ENCODE peak calls at places on chromosomes 16 and 17, in nine cellular contexts. One of them, this sample, is unnamed.

GRCh38 chr16:81035975-81036750 is 521 bp downstream of the ATMIN start:
- DNase-seq in M059J: peak
- DNase-seq in activated T-helper 9 cell treated with anti-CD3 and anti-CD28 coated beads, Interleukin-2, amount 50 U/mL, for 16 hours: peak
- DNase-seq in nucleus accumbens: peak
- DNase-seq in stomach: peak
- DNase-seq in HS-27A: no peak
- DNase-seq in NCI-H1092 treated with DMSO at 0.1 percent for 48 hours: peak
- DNase-seq in ureter: no peak
- DNase-seq in naive thymus-derived CD4-positive, alpha-beta T cell: peak
- DNase-seq in this sample: peak

GRCh38 chr16:22116095-22116700 is 23.9 kb downstream of the VWA3A start:
- DNase-seq in M059J: no peak
- DNase-seq in activated T-helper 9 cell treated with anti-CD3 and anti-CD28 coated beads, Interleukin-2, amount 50 U/mL, for 16 hours: no peak
- DNase-seq in nucleus accumbens: no peak
- DNase-seq in stomach: no peak
- DNase-seq in HS-27A: no peak
- DNase-seq in NCI-H1092 treated with DMSO at 0.1 percent for 48 hours: no peak
- DNase-seq in ureter: no peak
- DNase-seq in naive thymus-derived CD4-positive, alpha-beta T cell: no peak
- DNase-seq in this sample: no peak

GRCh38 chr17:43766413-43767052 is 7.9 kb upstream of the SOST start:
- DNase-seq in M059J: peak
- DNase-seq in activated T-helper 9 cell treated with anti-CD3 and anti-CD28 coated beads, Interleukin-2, amount 50 U/mL, for 16 hours: peak
- DNase-seq in nucleus accumbens: no peak
- DNase-seq in stomach: peak
- DNase-seq in HS-27A: no peak
- DNase-seq in NCI-H1092 treated with DMSO at 0.1 percent for 48 hours: peak
- DNase-seq in ureter: no peak
- DNase-seq in naive thymus-derived CD4-positive, alpha-beta T cell: peak
- DNase-seq in this sample: no peak

GRCh38 chr16:30543067-30543466 is 8.4 kb upstream of the ZNF747 start:
- DNase-seq in M059J: no peak
- DNase-seq in activated T-helper 9 cell treated with anti-CD3 and anti-CD28 coated beads, Interleukin-2, amount 50 U/mL, for 16 hours: no peak
- DNase-seq in nucleus accumbens: no peak
- DNase-seq in stomach: no peak
- DNase-seq in HS-27A: no peak
- DNase-seq in NCI-H1092 treated with DMSO at 0.1 percent for 48 hours: no peak
- DNase-seq in ureter: no peak
- DNase-seq in naive thymus-derived CD4-positive, alpha-beta T cell: no peak
- DNase-seq in this sample: no peak

GRCh38 chr16:88283596-88283995 is 99.2 kb upstream of the ZNF469 start:
- DNase-seq in M059J: no peak
- DNase-seq in activated T-helper 9 cell treated with anti-CD3 and anti-CD28 coated beads, Interleukin-2, amount 50 U/mL, for 16 hours: no peak
- DNase-seq in nucleus accumbens: no peak
- DNase-seq in stomach: no peak
- DNase-seq in HS-27A: no peak
- DNase-seq in NCI-H1092 treated with DMSO at 0.1 percent for 48 hours: no peak
- DNase-seq in ureter: no peak
- DNase-seq in naive thymus-derived CD4-positive, alpha-beta T cell: no peak
- DNase-seq in this sample: no peak

GRCh38 chr16:88616320-88616719 is 22.1 kb upstream of the IL17C start:
- DNase-seq in M059J: no peak
- DNase-seq in activated T-helper 9 cell treated with anti-CD3 and anti-CD28 coated beads, Interleukin-2, amount 50 U/mL, for 16 hours: no peak
- DNase-seq in nucleus accumbens: no peak
- DNase-seq in stomach: peak
- DNase-seq in HS-27A: no peak
- DNase-seq in NCI-H1092 treated with DMSO at 0.1 percent for 48 hours: peak
- DNase-seq in ureter: peak
- DNase-seq in naive thymus-derived CD4-positive, alpha-beta T cell: no peak
- DNase-seq in this sample: no peak

GRCh38 chr16:86977076-86977676 is 340.0 kb downstream of the C16orf95 start:
- DNase-seq in M059J: no peak
- DNase-seq in activated T-helper 9 cell treated with anti-CD3 and anti-CD28 coated beads, Interleukin-2, amount 50 U/mL, for 16 hours: no peak
- DNase-seq in nucleus accumbens: no peak
- DNase-seq in stomach: no peak
- DNase-seq in HS-27A: no peak
- DNase-seq in NCI-H1092 treated with DMSO at 0.1 percent for 48 hours: no peak
- DNase-seq in ureter: no peak
- DNase-seq in naive thymus-derived CD4-positive, alpha-beta T cell: no peak
- DNase-seq in this sample: no peak

GRCh38 chr16:30052671-30053372 is 12.7 kb upstream of the ALDOA start:
- DNase-seq in M059J: peak
- DNase-seq in activated T-helper 9 cell treated with anti-CD3 and anti-CD28 coated beads, Interleukin-2, amount 50 U/mL, for 16 hours: peak
- DNase-seq in nucleus accumbens: peak
- DNase-seq in stomach: peak
- DNase-seq in HS-27A: peak
- DNase-seq in NCI-H1092 treated with DMSO at 0.1 percent for 48 hours: peak
- DNase-seq in ureter: peak
- DNase-seq in naive thymus-derived CD4-positive, alpha-beta T cell: peak
- DNase-seq in this sample: peak

GRCh38 chr16:22652463-22652845 is 141.8 kb downstream of the NPIPB5 start:
- DNase-seq in M059J: no peak
- DNase-seq in activated T-helper 9 cell treated with anti-CD3 and anti-CD28 coated beads, Interleukin-2, amount 50 U/mL, for 16 hours: no peak
- DNase-seq in nucleus accumbens: no peak
- DNase-seq in stomach: no peak
- DNase-seq in HS-27A: no peak
- DNase-seq in NCI-H1092 treated with DMSO at 0.1 percent for 48 hours: no peak
- DNase-seq in ureter: no peak
- DNase-seq in naive thymus-derived CD4-positive, alpha-beta T cell: no peak
- DNase-seq in this sample: peak

GRCh38 chr16:11757671-11758545 is 15.3 kb upstream of the TXNDC11 start:
- DNase-seq in M059J: peak
- DNase-seq in activated T-helper 9 cell treated with anti-CD3 and anti-CD28 coated beads, Interleukin-2, amount 50 U/mL, for 16 hours: no peak
- DNase-seq in nucleus accumbens: no peak
- DNase-seq in stomach: no peak
- DNase-seq in HS-27A: no peak
- DNase-seq in NCI-H1092 treated with DMSO at 0.1 percent for 48 hours: peak
- DNase-seq in ureter: no peak
- DNase-seq in naive thymus-derived CD4-positive, alpha-beta T cell: no peak
- DNase-seq in this sample: no peak

GRCh38 chr17:17513626-17514025 is 17.4 kb upstream of the RASD1 start:
- DNase-seq in M059J: no peak
- DNase-seq in activated T-helper 9 cell treated with anti-CD3 and anti-CD28 coated beads, Interleukin-2, amount 50 U/mL, for 16 hours: no peak
- DNase-seq in nucleus accumbens: no peak
- DNase-seq in stomach: no peak
- DNase-seq in HS-27A: no peak
- DNase-seq in NCI-H1092 treated with DMSO at 0.1 percent for 48 hours: no peak
- DNase-seq in ureter: no peak
- DNase-seq in naive thymus-derived CD4-positive, alpha-beta T cell: no peak
- DNase-seq in this sample: no peak

GRCh38 chr16:84455031-84455430 is 49.4 kb downstream of the MEAK7 start:
- DNase-seq in M059J: no peak
- DNase-seq in activated T-helper 9 cell treated with anti-CD3 and anti-CD28 coated beads, Interleukin-2, amount 50 U/mL, for 16 hours: no peak
- DNase-seq in nucleus accumbens: no peak
- DNase-seq in stomach: no peak
- DNase-seq in HS-27A: no peak
- DNase-seq in NCI-H1092 treated with DMSO at 0.1 percent for 48 hours: no peak
- DNase-seq in ureter: no peak
- DNase-seq in naive thymus-derived CD4-positive, alpha-beta T cell: no peak
- DNase-seq in this sample: no peak

GRCh38 chr16:29760567-29761279 is 14.9 kb upstream of the C16orf54 start:
- DNase-seq in M059J: no peak
- DNase-seq in activated T-helper 9 cell treated with anti-CD3 and anti-CD28 coated beads, Interleukin-2, amount 50 U/mL, for 16 hours: no peak
- DNase-seq in nucleus accumbens: no peak
- DNase-seq in stomach: no peak
- DNase-seq in HS-27A: no peak
- DNase-seq in NCI-H1092 treated with DMSO at 0.1 percent for 48 hours: no peak
- DNase-seq in ureter: no peak
- DNase-seq in naive thymus-derived CD4-positive, alpha-beta T cell: no peak
- DNase-seq in this sample: no peak

GRCh38 chr17:2710804-2711607 is 558 bp downstream of the CLUH start:
- DNase-seq in M059J: no peak
- DNase-seq in activated T-helper 9 cell treated with anti-CD3 and anti-CD28 coated beads, Interleukin-2, amount 50 U/mL, for 16 hours: no peak
- DNase-seq in nucleus accumbens: no peak
- DNase-seq in stomach: no peak
- DNase-seq in HS-27A: no peak
- DNase-seq in NCI-H1092 treated with DMSO at 0.1 percent for 48 hours: no peak
- DNase-seq in ureter: no peak
- DNase-seq in naive thymus-derived CD4-positive, alpha-beta T cell: peak
- DNase-seq in this sample: no peak

GRCh38 chr16:73013974-73014373 is 34.0 kb downstream of the ZFHX3 start:
- DNase-seq in M059J: no peak
- DNase-seq in activated T-helper 9 cell treated with anti-CD3 and anti-CD28 coated beads, Interleukin-2, amount 50 U/mL, for 16 hours: no peak
- DNase-seq in nucleus accumbens: no peak
- DNase-seq in stomach: no peak
- DNase-seq in HS-27A: no peak
- DNase-seq in NCI-H1092 treated with DMSO at 0.1 percent for 48 hours: no peak
- DNase-seq in ureter: no peak
- DNase-seq in naive thymus-derived CD4-positive, alpha-beta T cell: no peak
- DNase-seq in this sample: no peak

GRCh38 chr16:86994651-86995171 is 322.5 kb downstream of the C16orf95 start:
- DNase-seq in M059J: peak
- DNase-seq in activated T-helper 9 cell treated with anti-CD3 and anti-CD28 coated beads, Interleukin-2, amount 50 U/mL, for 16 hours: no peak
- DNase-seq in nucleus accumbens: no peak
- DNase-seq in stomach: no peak
- DNase-seq in HS-27A: peak
- DNase-seq in NCI-H1092 treated with DMSO at 0.1 percent for 48 hours: no peak
- DNase-seq in ureter: no peak
- DNase-seq in naive thymus-derived CD4-positive, alpha-beta T cell: no peak
- DNase-seq in this sample: peak

GRCh38 chr16:27816561-27816960 is 247.0 kb downstream of the GSG1L start:
- DNase-seq in M059J: no peak
- DNase-seq in activated T-helper 9 cell treated with anti-CD3 and anti-CD28 coated beads, Interleukin-2, amount 50 U/mL, for 16 hours: no peak
- DNase-seq in nucleus accumbens: no peak
- DNase-seq in stomach: no peak
- DNase-seq in HS-27A: no peak
- DNase-seq in NCI-H1092 treated with DMSO at 0.1 percent for 48 hours: no peak
- DNase-seq in ureter: no peak
- DNase-seq in naive thymus-derived CD4-positive, alpha-beta T cell: no peak
- DNase-seq in this sample: peak

GRCh38 chr16:86214326-86215232 is 295.7 kb upstream of the FOXF1 start:
- DNase-seq in M059J: peak
- DNase-seq in activated T-helper 9 cell treated with anti-CD3 and anti-CD28 coated beads, Interleukin-2, amount 50 U/mL, for 16 hours: no peak
- DNase-seq in nucleus accumbens: no peak
- DNase-seq in stomach: no peak
- DNase-seq in HS-27A: no peak
- DNase-seq in NCI-H1092 treated with DMSO at 0.1 percent for 48 hours: no peak
- DNase-seq in ureter: no peak
- DNase-seq in naive thymus-derived CD4-positive, alpha-beta T cell: no peak
- DNase-seq in this sample: no peak

GRCh38 chr16:76535-77272 is 1.3 kb upstream of the MPG start:
- DNase-seq in M059J: peak
- DNase-seq in activated T-helper 9 cell treated with anti-CD3 and anti-CD28 coated beads, Interleukin-2, amount 50 U/mL, for 16 hours: no peak
- DNase-seq in nucleus accumbens: no peak
- DNase-seq in stomach: peak
- DNase-seq in HS-27A: no peak
- DNase-seq in NCI-H1092 treated with DMSO at 0.1 percent for 48 hours: no peak
- DNase-seq in ureter: peak
- DNase-seq in naive thymus-derived CD4-positive, alpha-beta T cell: no peak
- DNase-seq in this sample: no peak

GRCh38 chr17:48835971-48836370 is 5.1 kb downstream of the CALCOCO2 start:
- DNase-seq in M059J: no peak
- DNase-seq in activated T-helper 9 cell treated with anti-CD3 and anti-CD28 coated beads, Interleukin-2, amount 50 U/mL, for 16 hours: no peak
- DNase-seq in nucleus accumbens: no peak
- DNase-seq in stomach: peak
- DNase-seq in HS-27A: no peak
- DNase-seq in NCI-H1092 treated with DMSO at 0.1 percent for 48 hours: no peak
- DNase-seq in ureter: peak
- DNase-seq in naive thymus-derived CD4-positive, alpha-beta T cell: no peak
- DNase-seq in this sample: no peak

GRCh38 chr16:81163671-81164070 is 67.5 kb upstream of the GCSH start:
- DNase-seq in M059J: no peak
- DNase-seq in activated T-helper 9 cell treated with anti-CD3 and anti-CD28 coated beads, Interleukin-2, amount 50 U/mL, for 16 hours: no peak
- DNase-seq in nucleus accumbens: no peak
- DNase-seq in stomach: no peak
- DNase-seq in HS-27A: no peak
- DNase-seq in NCI-H1092 treated with DMSO at 0.1 percent for 48 hours: no peak
- DNase-seq in ureter: no peak
- DNase-seq in naive thymus-derived CD4-positive, alpha-beta T cell: no peak
- DNase-seq in this sample: peak

GRCh38 chr16:80045944-80046660 is 445.6 kb upstream of the MAF start:
- DNase-seq in M059J: no peak
- DNase-seq in activated T-helper 9 cell treated with anti-CD3 and anti-CD28 coated beads, Interleukin-2, amount 50 U/mL, for 16 hours: no peak
- DNase-seq in nucleus accumbens: no peak
- DNase-seq in stomach: no peak
- DNase-seq in HS-27A: no peak
- DNase-seq in NCI-H1092 treated with DMSO at 0.1 percent for 48 hours: peak
- DNase-seq in ureter: no peak
- DNase-seq in naive thymus-derived CD4-positive, alpha-beta T cell: no peak
- DNase-seq in this sample: no peak

GRCh38 chr17:55726440-55726839 is 3.8 kb upstream of the TMEM100 start:
- DNase-seq in M059J: peak
- DNase-seq in activated T-helper 9 cell treated with anti-CD3 and anti-CD28 coated beads, Interleukin-2, amount 50 U/mL, for 16 hours: no peak
- DNase-seq in nucleus accumbens: no peak
- DNase-seq in stomach: peak
- DNase-seq in HS-27A: peak
- DNase-seq in NCI-H1092 treated with DMSO at 0.1 percent for 48 hours: peak
- DNase-seq in ureter: peak
- DNase-seq in naive thymus-derived CD4-positive, alpha-beta T cell: no peak
- DNase-seq in this sample: no peak

GRCh38 chr16:86019446-86020047 is 120.6 kb downstream of the IRF8 start:
- DNase-seq in M059J: no peak
- DNase-seq in activated T-helper 9 cell treated with anti-CD3 and anti-CD28 coated beads, Interleukin-2, amount 50 U/mL, for 16 hours: no peak
- DNase-seq in nucleus accumbens: no peak
- DNase-seq in stomach: no peak
- DNase-seq in HS-27A: no peak
- DNase-seq in NCI-H1092 treated with DMSO at 0.1 percent for 48 hours: no peak
- DNase-seq in ureter: no peak
- DNase-seq in naive thymus-derived CD4-positive, alpha-beta T cell: no peak
- DNase-seq in this sample: peak

GRCh38 chr17:74431568-74432483 is at the start of gene GPRC5C:
- DNase-seq in M059J: peak
- DNase-seq in activated T-helper 9 cell treated with anti-CD3 and anti-CD28 coated beads, Interleukin-2, amount 50 U/mL, for 16 hours: peak
- DNase-seq in nucleus accumbens: no peak
- DNase-seq in stomach: peak
- DNase-seq in HS-27A: no peak
- DNase-seq in NCI-H1092 treated with DMSO at 0.1 percent for 48 hours: peak
- DNase-seq in ureter: peak
- DNase-seq in naive thymus-derived CD4-positive, alpha-beta T cell: no peak
- DNase-seq in this sample: peak

This sample was measured in islet precursor cell.